ENCODE peak calls at places on chromosomes 13 and 19, in eight cellular contexts. L, Y, U, M, G, I, D and V are unnamed samples.

GRCh38 chr19:10831980-10832658 is 3.9 kb downstream of the TMED1 start:
- DNase-seq in M (no peak), D (no peak), L (no peak), I (no peak), U (no peak), G (no peak), Y (no peak), V (no peak)

GRCh38 chr13:61898207-61898606 is 482.6 kb upstream of the PCDH20 start:
- DNase-seq in I (no peak), Y (no peak), G (no peak), U (no peak), M (no peak), D (no peak), L (no peak), V (no peak)

GRCh38 chr13:45511310-45512147 is 46.8 kb downstream of the COG3 start:
- DNase-seq in I (peak; percentile 50), G (peak; percentile 53), Y (peak; percentile 89), L (peak; percentile 79), U (no peak), D (no peak), M (no peak), V (peak; percentile 23)

GRCh38 chr13:24167666-24168391 is 7.3 kb downstream of the SPATA13 start:
- DNase-seq in L (no peak), U (no peak), M (no peak), G (no peak), Y (no peak), I (no peak), D (no peak), V (no peak)

GRCh38 chr13:98938801-98939200 is 39.1 kb downstream of the DOCK9 start:
- DNase-seq in D (no peak), L (peak; percentile 16), I (no peak), M (no peak), Y (no peak), U (no peak), G (no peak), V (no peak)

GRCh38 chr13:108987488-108987887 is 358.1 kb downstream of the MYO16 start:
- DNase-seq in G (no peak), I (no peak), Y (peak; percentile 7), D (no peak), U (no peak), M (peak; percentile 14), L (no peak), V (no peak)

GRCh38 chr13:110285991-110286923 is 20.7 kb downstream of the COL4A1 start:
- DNase-seq in M (no peak), I (no peak), U (peak; percentile 43), G (no peak), L (no peak), Y (no peak), D (no peak), V (no peak)

GRCh38 chr13:39916330-39916729 is 260.9 kb downstream of the COG6 start:
- DNase-seq in M (no peak), L (no peak), U (no peak), G (peak; percentile 11), D (no peak), Y (peak; percentile 53), I (no peak), V (no peak)

GRCh38 chr19:18895038-18895827 is 725 bp downstream of the CERS1 start:
- DNase-seq in Y (peak; percentile 34), U (no peak), M (no peak), D (no peak), G (no peak), I (no peak), L (peak; percentile 22), V (no peak)

GRCh38 chr13:97878421-97879375 is 74.8 kb upstream of the IPO5 start:
- DNase-seq in L (peak; percentile 33), D (no peak), I (no peak), G (no peak), Y (no peak), M (no peak), U (no peak), V (no peak)

GRCh38 chr19:43667524-43668405 is 2.2 kb downstream of the PLAUR start:
- DNase-seq in L (no peak), I (no peak), U (peak; percentile 76), D (peak; percentile 19), M (no peak), G (no peak), Y (no peak), V (no peak)

GRCh38 chr19:11699931-11700794 is 38.6 kb downstream of the ZNF823 start:
- DNase-seq in U (no peak), L (peak; percentile 30), M (no peak), G (peak; percentile 37), Y (peak; percentile 60), D (no peak), I (peak; percentile 2), V (no peak)

GRCh38 chr19:6056801-6057650 is 53.3 kb downstream of the RFX2 start:
- DNase-seq in Y (peak; percentile 97), L (peak; percentile 94), M (peak; percentile 53), G (peak; percentile 93), U (peak; percentile 94), I (peak; percentile 65), D (peak; percentile 76), V (peak; percentile 94)

GRCh38 chr13:20495087-20496023 is 30.3 kb downstream of the CRYL1 start:
- DNase-seq in Y (peak; percentile 84), G (peak; percentile 73), U (no peak), I (peak; percentile 39), D (no peak), M (peak; percentile 24), L (peak; percentile 71), V (peak; percentile 50)

GRCh38 chr13:59247166-59247565 is 916.6 kb downstream of the DIAPH3 start:
- DNase-seq in Y (no peak), M (no peak), L (no peak), D (peak; percentile 50), I (no peak), G (no peak), U (no peak), V (no peak)

GRCh38 chr13:28043224-28043623 is 54.7 kb upstream of the URAD start:
- DNase-seq in G (no peak), L (no peak), M (no peak), D (no peak), U (no peak), Y (no peak), I (no peak), V (no peak)

GRCh38 chr13:47310376-47310775 is 413.5 kb upstream of the HTR2A start:
- DNase-seq in G (no peak), U (no peak), M (no peak), I (no peak), L (no peak), D (no peak), Y (no peak), V (no peak)

GRCh38 chr19:2500157-2500556 is 24.2 kb downstream of the GADD45B start:
- DNase-seq in L (no peak), D (no peak), I (no peak), G (no peak), Y (no peak), U (no peak), M (no peak), V (no peak)

GRCh38 chr13:41418027-41418426 is 39.3 kb upstream of the RGCC start:
- DNase-seq in U (no peak), M (peak; percentile 44), Y (peak; percentile 45), I (peak; percentile 36), L (peak; percentile 72), G (peak; percentile 82), D (no peak), V (no peak)

GRCh38 chr13:31945202-31945978 is 86.2 kb upstream of the FRY start:
- DNase-seq in G (peak; percentile 60), M (peak; percentile 19), L (peak; percentile 60), Y (peak; percentile 78), I (no peak), D (peak; percentile 66), U (peak; percentile 79), V (peak; percentile 69)

GRCh38 chr13:96810104-96810503 is 184.2 kb downstream of the OXGR1 start:
- DNase-seq in G (no peak), L (no peak), Y (no peak), M (no peak), D (no peak), U (no peak), I (no peak), V (no peak)

GRCh38 chr13:25625361-25625760 is 253.6 kb downstream of the ATP8A2 start:
- DNase-seq in G (no peak), U (no peak), Y (no peak), D (no peak), M (no peak), L (no peak), I (no peak), V (no peak)
- H3K4me3 ChIP-seq in G (no peak overlapping the region), U (no peak overlapping the region), Y (no peak overlapping the region), D (no peak overlapping the region), M (no peak overlapping the region), L (no peak overlapping the region), I (no peak overlapping the region), V (no peak overlapping the region)

GRCh38 chr13:93246069-93246468 is 19.5 kb downstream of the GPC6 start:
- DNase-seq in L (no peak), Y (no peak), U (no peak), G (no peak), D (no peak), M (no peak), I (no peak), V (no peak)

GRCh38 chr13:93249259-93249917 is 22.8 kb downstream of the GPC6 start:
- DNase-seq in D (no peak), I (peak; percentile 69), U (no peak), L (peak; percentile 94), M (no peak), Y (peak; percentile 93), G (peak; percentile 92), V (peak; percentile 67)

GRCh38 chr13:93249918-93250306 is 23.3 kb downstream of the GPC6 start:
- DNase-seq in U (no peak), D (no peak), L (no peak), M (no peak), I (no peak), Y (no peak), G (no peak), V (no peak)

GRCh38 chr13:93244918-93245280 is 18.3 kb downstream of the GPC6 start:
- DNase-seq in G (no peak), U (no peak), D (no peak), L (peak; percentile 41), M (no peak), I (no peak), Y (peak; percentile 40), V (peak; percentile 86)

GRCh38 chr13:93248627-93249047 is 22.0 kb downstream of the GPC6 start:
- DNase-seq in M (no peak), Y (peak; percentile 56), L (peak; percentile 88), I (no peak), U (no peak), D (no peak), G (peak; percentile 63), V (peak; percentile 78)
- TF ChIP-seq CTCF in M (peak; percentile 85), Y (peak; percentile 24), L (peak; percentile 76), I (peak; percentile 24), U (no peak), D (no peak), G (peak; percentile 80), V (peak; percentile 96)

DNA sequence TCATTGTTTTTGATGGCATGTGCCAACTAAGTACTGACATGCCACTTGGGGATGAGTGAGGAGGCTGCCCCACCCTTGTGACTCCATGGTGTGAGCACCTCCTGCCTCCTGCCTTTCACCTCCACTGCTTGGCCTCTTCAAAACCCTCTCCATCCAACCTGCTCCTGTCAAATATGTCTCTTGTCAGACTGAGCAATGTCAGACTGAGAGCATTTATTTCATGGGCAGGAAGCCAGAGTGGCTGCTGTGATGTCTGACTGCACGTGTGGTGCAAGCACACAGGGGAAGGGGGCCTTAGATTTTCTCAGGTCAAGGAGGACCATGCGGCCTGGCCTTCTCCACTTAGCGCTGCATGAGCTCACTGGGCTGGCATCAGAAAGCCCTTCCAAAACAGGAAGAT is 68.3 kb downstream of the STARD13 start:
- DNase-seq in I (no peak), M (no peak), D (no peak), U (no peak), Y (no peak), L (no peak), G (no peak), V (no peak)
- H3K4me3 ChIP-seq in I (no peak overlapping the region), M (no peak overlapping the region), D (no peak overlapping the region), U (no peak overlapping the region), Y (no peak overlapping the region), L (no peak overlapping the region), G (no peak overlapping the region), V (no peak overlapping the region)

GRCh38 chr13:72648513-72649065 is 78.8 kb downstream of the MZT1 start:
- DNase-seq in G (no peak), L (no peak), U (no peak), M (no peak), D (no peak), Y (no peak), I (no peak), V (no peak)
- TF ChIP-seq CTCF in G (peak; percentile 47), L (peak; percentile 29), U (no peak), M (no peak), D (no peak), Y (peak; percentile 16), I (peak; percentile 5), V (peak; percentile 21)